ENCODE peak calls at places on chromosome 16, in four cellular contexts. T, Z, W and H are unnamed samples.

GRCh38 chr16:2152695-2153506 is 2.7 kb upstream of the TRAF7 start:
- DNase-seq in T (peak), Z (peak), W (peak), H (no peak)

GRCh38 chr16:81003610-81004460 is 2.9 kb downstream of the CMC2 start:
- DNase-seq in T (no peak), Z (no peak), W (no peak), H (no peak)

GRCh38 chr16:50630394-50631020 is 50.6 kb downstream of the SNX20 start:
- DNase-seq in T (no peak), Z (no peak), W (no peak), H (no peak)

GRCh38 chr16:74019608-74020007 is 277.0 kb upstream of the PSMD7 start:
- DNase-seq in T (no peak), Z (no peak), W (no peak), H (no peak)

GRCh38 chr16:10625595-10626357 is 45.4 kb upstream of the EMP2 start:
- DNase-seq in T (peak), Z (peak), W (peak), H (no peak)

GRCh38 chr16:22692916-22693646 is 120.9 kb upstream of the HS3ST2 start:
- DNase-seq in T (no peak), Z (no peak), W (no peak), H (no peak)

GRCh38 chr16:57383276-57384247 is 11.3 kb downstream of the CX3CL1 start:
- DNase-seq in T (no peak), Z (no peak), W (peak), H (no peak)

GRCh38 chr16:3012828-3013420 is at the start of gene CLDN9:
- DNase-seq in T (no peak), Z (peak), W (no peak), H (peak)

GRCh38 chr16:19830902-19831555 is 53.6 kb downstream of the GPRC5B start:
- DNase-seq in T (no peak), Z (no peak), W (no peak), H (no peak)

GRCh38 chr16:49779979-49780378 is 75.9 kb downstream of the ZNF423 start:
- DNase-seq in T (no peak), Z (no peak), W (no peak), H (no peak)

DNA sequence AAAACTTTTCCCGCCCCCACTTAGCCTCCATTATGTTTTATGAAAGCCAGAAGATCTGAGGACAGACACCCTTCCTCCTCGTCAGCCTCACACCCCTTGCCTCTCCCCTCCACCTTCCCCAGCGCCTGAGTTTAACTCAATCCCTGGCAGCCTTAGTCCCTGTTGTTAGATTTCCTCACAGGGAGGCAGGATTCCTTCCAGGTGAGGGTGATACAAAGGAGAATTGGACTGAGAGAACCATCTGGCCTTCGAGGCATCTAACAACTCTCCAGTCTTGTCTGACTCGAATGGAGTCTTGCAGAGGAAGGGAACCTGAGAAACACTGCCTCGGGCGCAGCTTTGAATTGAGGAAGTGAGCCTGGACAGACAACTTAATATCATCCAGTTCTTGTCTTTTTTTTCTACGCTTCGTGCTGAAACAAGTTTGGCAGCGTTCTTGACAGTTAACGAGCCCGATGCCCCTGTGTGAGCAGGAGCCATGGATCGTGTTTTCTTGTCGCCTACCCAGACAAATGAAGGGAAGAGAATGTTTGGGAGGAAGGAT is 1.3 kb upstream of the ZNF768 start:
- DNase-seq in T (no peak), Z (no peak), W (no peak), H (no peak)
- TF ChIP-seq HMGXB4 in T (no peak), Z (no peak), W (no peak), H (no peak)

GRCh38 chr16:88451586-88452484 is 1.2 kb upstream of the ZFPM1 start:
- DNase-seq in T (no peak), Z (peak), W (peak), H (no peak)
- TF ChIP-seq HMGXB4 in T (no peak), Z (no peak), W (no peak), H (no peak)

GRCh38 chr16:83772806-83773205 is 35.0 kb upstream of the HSBP1 start:
- DNase-seq in T (no peak), Z (no peak), W (no peak), H (no peak)
- TF ChIP-seq HMGXB4 in T (no peak), Z (no peak), W (no peak), H (no peak)

GRCh38 chr16:84728853-84729424 is 29.1 kb downstream of the USP10 start:
- DNase-seq in T (no peak), Z (peak), W (no peak), H (no peak)

GRCh38 chr16:84726670-84727467 is 27.1 kb downstream of the USP10 start:
- DNase-seq in T (no peak), Z (no peak), W (peak), H (peak)

GRCh38 chr16:84732674-84733352 is 33.0 kb downstream of the USP10 start:
- DNase-seq in T (peak), Z (peak), W (no peak), H (no peak)

GRCh38 chr16:84730406-84731106 is 30.8 kb downstream of the USP10 start:
- DNase-seq in T (peak), Z (peak), W (peak), H (no peak)

DNA sequence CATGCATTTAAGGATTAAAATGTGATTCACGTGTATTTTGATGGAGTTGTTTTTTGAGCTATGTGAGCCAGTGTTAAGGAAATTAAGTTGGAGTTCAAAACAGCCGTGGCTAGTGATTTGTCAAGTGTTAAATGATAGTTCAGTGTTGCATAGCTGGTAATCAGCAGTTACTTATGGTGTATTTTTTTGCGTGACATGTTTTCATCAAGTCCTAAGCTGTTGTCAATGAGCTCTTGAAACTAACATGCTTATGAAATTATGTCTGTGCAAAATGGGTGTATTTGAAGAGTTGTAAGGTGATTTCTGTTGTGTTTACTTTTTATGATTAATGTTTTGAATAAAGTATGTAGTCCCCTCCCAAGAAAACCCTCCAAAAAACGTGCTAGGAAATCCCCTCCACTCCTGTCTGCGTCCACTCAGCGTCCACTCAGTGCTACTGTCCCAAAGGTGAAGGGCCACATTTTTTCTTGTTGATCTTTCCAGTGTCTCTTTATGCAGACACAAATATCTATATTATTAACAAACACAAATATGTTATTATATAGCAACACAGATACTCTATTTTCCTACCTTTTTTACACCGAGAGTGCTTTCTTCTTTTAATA is 30.0 kb downstream of the USP10 start:
- DNase-seq in T (peak), Z (no peak), W (no peak), H (no peak)
- TF ChIP-seq HMGXB4 in T (no peak), Z (no peak), W (no peak), H (no peak)

GRCh38 chr16:87851601-87852000 is 17.7 kb downstream of the SLC7A5 start:
- DNase-seq in T (no peak), Z (no peak), W (no peak), H (no peak)

GRCh38 chr16:87854053-87854906 is 15.0 kb downstream of the SLC7A5 start:
- DNase-seq in T (peak), Z (peak), W (peak), H (no peak)

GRCh38 chr16:87854907-87855683 is 14.2 kb downstream of the SLC7A5 start:
- DNase-seq in T (peak), Z (no peak), W (no peak), H (no peak)

GRCh38 chr16:87851141-87851587 is 18.1 kb downstream of the SLC7A5 start:
- DNase-seq in T (no peak), Z (no peak), W (no peak), H (no peak)

GRCh38 chr16:87853411-87854052 is 15.8 kb downstream of the SLC7A5 start:
- DNase-seq in T (peak), Z (peak), W (peak), H (peak)
- TF ChIP-seq HMGXB4 in T (peak), Z (no peak), W (no peak), H (peak)

GRCh38 chr16:75320435-75320834 is 69.0 kb upstream of the BCAR1 start:
- DNase-seq in T (no peak), Z (no peak), W (peak), H (no peak)
- TF ChIP-seq HMGXB4 in T (no peak), Z (no peak), W (no peak), H (no peak)